ENCODE peak calls at places on chromosomes 1 and 21, in eight cellular contexts. X is CD8-positive, alpha-beta T cell; Q is activated T-helper 1 cell treated with anti-CD3 and anti-CD28 coated beads, Interleukin-2, amount 50 U/mL, for 16 hours; P is foreskin fibroblast; E is A549; U is RWPE1; K is WTC11; M is lung. Y is an unnamed sample.

GRCh38 chr1:201042663-201043461 is 19.3 kb upstream of the KIF21B start:
- DNase-seq in K (peak; percentile 70), U (peak; percentile 80), X (peak; percentile 61), Q (peak; percentile 43), P (peak; percentile 82), E (peak; percentile 78), M (peak; percentile 65), Y (peak; percentile 62)

GRCh38 chr21:33901421-33902288 is 13.9 kb downstream of the ATP5PO start:
- DNase-seq in U (no peak), M (no peak), P (peak; percentile 71), Q (no peak), X (no peak), E (peak; percentile 62), K (peak; percentile 66), Y (peak; percentile 65)

GRCh38 chr1:14733053-14733778 is 134.7 kb downstream of the KAZN start:
- DNase-seq in K (peak; percentile 69), E (no peak), Q (no peak), X (no peak), P (peak; percentile 45), M (no peak), U (peak; percentile 95), Y (no peak)

GRCh38 chr21:15204140-15204774 is 139.5 kb upstream of the NRIP1 start:
- DNase-seq in K (no peak), P (no peak), E (no peak), Q (no peak), U (no peak), M (no peak), X (no peak), Y (no peak)

GRCh38 chr1:193338194-193338593 is 151.8 kb upstream of the B3GALT2 start:
- DNase-seq in Q (no peak), M (no peak), X (no peak), P (peak; percentile 36), E (no peak), K (no peak), U (peak; percentile 31), Y (peak; percentile 8)

GRCh38 chr21:26850116-26850643 is 5.0 kb upstream of the ADAMTS1 start:
- DNase-seq in E (peak; percentile 27), X (no peak), K (no peak), P (peak; percentile 64), U (peak; percentile 13), Q (no peak), M (no peak), Y (no peak)

GRCh38 chr1:156823210-156823790 is 6.7 kb upstream of the SH2D2A start:
- DNase-seq in X (no peak), M (no peak), K (no peak), U (no peak), Q (no peak), E (no peak), P (no peak), Y (no peak)

GRCh38 chr1:165355221-165355976 is 1.1 kb downstream of the LMX1A start:
- DNase-seq in U (no peak), P (no peak), K (peak; percentile 40), X (no peak), Q (no peak), E (no peak), M (no peak), Y (no peak)

GRCh38 chr1:75548721-75549480 is 62.0 kb downstream of the SLC44A5 start:
- DNase-seq in U (no peak), K (no peak), P (no peak), X (no peak), E (no peak), M (no peak), Q (no peak), Y (no peak)

GRCh38 chr1:7298749-7299151 is 472.3 kb upstream of the VAMP3 start:
- DNase-seq in E (peak; percentile 86), P (peak; percentile 74), M (peak; percentile 21), X (no peak), U (peak; percentile 9), Q (no peak), K (no peak), Y (peak; percentile 70)

GRCh38 chr1:100622966-100623762 is 85.2 kb downstream of the GPR88 start:
- DNase-seq in M (no peak), P (peak; percentile 43), X (no peak), U (no peak), E (peak; percentile 73), Q (no peak), K (no peak), Y (peak; percentile 68)

GRCh38 chr1:9009438-9010366 is 16.5 kb downstream of the SLC2A7 start:
- DNase-seq in P (peak; percentile 28), U (no peak), E (peak; percentile 30), X (no peak), K (peak; percentile 83), Q (no peak), M (no peak), Y (peak; percentile 37)

GRCh38 chr1:2554621-2555387 is 1.4 kb upstream of the TNFRSF14 start:
- DNase-seq in E (no peak), P (peak; percentile 34), Q (no peak), U (no peak), X (peak; percentile 50), M (no peak), K (peak; percentile 49), Y (no peak)

GRCh38 chr1:229874150-229874549 is 192.9 kb upstream of the GALNT2 start:
- DNase-seq in X (no peak), E (peak; percentile 28), Q (no peak), U (no peak), M (no peak), P (peak; percentile 6), K (no peak), Y (no peak)

GRCh38 chr1:246428542-246429308 is 78.4 kb downstream of the SMYD3 start:
- DNase-seq in Q (no peak), P (peak; percentile 86), M (no peak), X (no peak), E (no peak), U (no peak), K (no peak), Y (peak; percentile 93)

GRCh38 chr1:220552672-220553258 is 24.8 kb downstream of the MARK1 start:
- DNase-seq in M (no peak), X (no peak), U (peak; percentile 46), P (peak; percentile 61), Q (no peak), E (no peak), K (no peak), Y (no peak)

GRCh38 chr1:26290061-26290415 is 10.2 kb downstream of the SH3BGRL3 start:
- DNase-seq in P (no peak), M (no peak), U (no peak), X (no peak), E (no peak), Q (no peak), K (no peak), Y (no peak)

GRCh38 chr1:117022089-117022488 is 20.5 kb downstream of the CD101 start:
- DNase-seq in X (no peak), E (no peak), K (no peak), Q (no peak), P (no peak), U (no peak), M (no peak), Y (no peak)

GRCh38 chr1:67937651-67938050 is 104.4 kb upstream of the GNG12 start:
- DNase-seq in X (no peak), P (peak; percentile 75), U (no peak), Q (no peak), E (no peak), M (no peak), K (no peak), Y (peak; percentile 32)

GRCh38 chr1:187413770-187414169 is 585.0 kb downstream of the PLA2G4A start:
- DNase-seq in U (peak; percentile 5), E (peak; percentile 12), P (peak; percentile 2), Q (no peak), X (no peak), K (no peak), M (no peak), Y (no peak)

GRCh38 chr1:175075572-175076568 is 8.2 kb downstream of the TNN start:
- DNase-seq in K (no peak), M (no peak), U (peak; percentile 26), E (no peak), X (no peak), P (no peak), Q (no peak), Y (peak; percentile 38)

GRCh38 chr1:92923664-92924063 is 37.6 kb downstream of the DIPK1A start:
- DNase-seq in E (no peak), Q (no peak), P (peak; percentile 35), U (no peak), K (no peak), X (no peak), M (no peak), Y (no peak)

GRCh38 chr1:163056832-163057231 is 12.3 kb upstream of the RGS4 start:
- DNase-seq in E (no peak), U (no peak), K (no peak), Q (no peak), P (peak; percentile 74), M (no peak), X (no peak), Y (no peak)

GRCh38 chr1:33220701-33221384 is 35.4 kb upstream of the ZNF362 start:
- DNase-seq in M (peak; percentile 35), E (no peak), U (peak; percentile 97), K (peak; percentile 28), X (no peak), P (no peak), Q (no peak), Y (no peak)

GRCh38 chr1:23657659-23658275 is 33.8 kb upstream of the RPL11 start:
- DNase-seq in X (peak; percentile 9), Q (peak; percentile 10), M (peak; percentile 47), K (peak; percentile 89), P (peak; percentile 35), E (peak; percentile 63), U (peak; percentile 56), Y (peak; percentile 10)

GRCh38 chr1:100455478-100456072 is 82.4 kb upstream of the GPR88 start:
- DNase-seq in U (peak; percentile 12), K (no peak), P (peak; percentile 21), Q (no peak), X (no peak), E (no peak), M (no peak), Y (no peak)

GRCh38 chr1:6700853-6701436 is 671 bp downstream of the DNAJC11 start:
- DNase-seq in Q (no peak), U (no peak), P (no peak), K (no peak), M (no peak), E (no peak), X (no peak), Y (no peak)

GRCh38 chr1:209456878-209457277 is 126.6 kb upstream of the CAMK1G start:
- DNase-seq in X (no peak), Q (no peak), E (no peak), P (no peak), M (peak; percentile 41), U (no peak), K (no peak), Y (no peak)

GRCh38 chr21:44845418-44846200 is 27.7 kb upstream of the SUMO3 start:
- DNase-seq in K (peak; percentile 83), Q (peak; percentile 26), X (peak; percentile 30), U (peak; percentile 63), P (peak; percentile 77), M (peak; percentile 64), E (peak; percentile 60), Y (no peak)

GRCh38 chr1:228955691-228956090 is 220.4 kb downstream of the RHOU start:
- DNase-seq in K (no peak), P (peak; percentile 43), M (no peak), U (no peak), E (no peak), X (no peak), Q (no peak), Y (peak; percentile 50)